ENCODE peak calls at places on chromosomes 6 and 20, in nine cellular contexts. J is PC-3, D is GM23338, A is hepatocyte, I is neural progenitor cell, M is HCT116, H is SK-N-SH, O is OCI-LY7, G is MM.1S. Q is an unnamed sample. For H3K4me1, the result is how much of the 10 kb centered on the place peaks cover.

GRCh38 chr6:22838346-22838745 is 269.0 kb downstream of the HDGFL1 start:
- DNase-seq in J (no peak), D (peak), A (no peak), I (no peak), M (no peak), H (no peak), O (no peak), G (no peak), Q (peak)

GRCh38 chr20:32390999-32391398 is 32.9 kb downstream of the ASXL1 start:
- DNase-seq in J (peak), D (no peak), A (no peak), I (no peak), M (no peak), H (no peak), O (no peak), G (no peak), Q (no peak)

GRCh38 chr6:72748759-72749158 is 126.9 kb downstream of the KCNQ5 start:
- DNase-seq in J (peak), D (no peak), A (no peak), I (no peak), M (no peak), H (no peak), O (no peak), G (no peak), Q (peak)

GRCh38 chr20:47668313-47669156 is 116.7 kb downstream of the SULF2 start:
- DNase-seq in J (no peak), D (no peak), A (no peak), I (no peak), M (no peak), H (no peak), O (no peak), G (no peak), Q (no peak)

GRCh38 chr6:108578595-108579038 is 17.9 kb downstream of the FOXO3 start:
- DNase-seq in J (no peak), D (no peak), A (peak), I (no peak), M (no peak), H (no peak), O (no peak), G (no peak), Q (peak)

GRCh38 chr6:836276-836853 is 143.4 kb upstream of the EXOC2 start:
- DNase-seq in J (peak), D (no peak), A (no peak), I (no peak), M (no peak), H (no peak), O (no peak), G (no peak), Q (no peak)

GRCh38 chr20:62336329-62336728 is 30.8 kb downstream of the LAMA5 start:
- DNase-seq in J (no peak), D (no peak), A (no peak), I (no peak), M (no peak), H (no peak), O (peak), G (no peak), Q (no peak)

GRCh38 chr20:17345321-17345720 is 118.5 kb downstream of the PCSK2 start:
- DNase-seq in J (no peak), D (no peak), A (no peak), I (no peak), M (no peak), H (no peak), O (no peak), G (no peak), Q (peak)

GRCh38 chr6:142260748-142261147 is 41.1 kb upstream of the ADGRG6 start:
- DNase-seq in J (no peak), D (no peak), A (no peak), I (no peak), M (no peak), H (no peak), O (no peak), G (no peak), Q (no peak)

GRCh38 chr20:10709916-10710315 is 36.1 kb upstream of the JAG1 start:
- DNase-seq in J (no peak), D (no peak), A (no peak), I (no peak), M (no peak), H (no peak), O (no peak), G (no peak), Q (no peak)

GRCh38 chr6:138492113-138492512 is 7.2 kb downstream of the NHSL1 start:
- DNase-seq in J (no peak), D (no peak), A (no peak), I (peak), M (no peak), H (no peak), O (no peak), G (no peak), Q (no peak)

GRCh38 chr6:106415920-106416319 is 55.4 kb downstream of the CRYBG1 start:
- DNase-seq in J (no peak), D (no peak), A (no peak), I (no peak), M (no peak), H (no peak), O (no peak), G (no peak), Q (no peak)

GRCh38 chr6:93721386-93722048 is 302.2 kb upstream of the EPHA7 start:
- DNase-seq in J (peak), D (peak), A (peak), I (peak), M (no peak), H (no peak), O (peak), G (peak), Q (peak)

GRCh38 chr6:107866606-107867301 is 42.6 kb upstream of the SCML4 start:
- DNase-seq in J (peak), D (peak), A (peak), I (peak), M (peak), H (peak), O (peak), G (peak), Q (peak)

GRCh38 chr20:17936791-17937687 is 31.6 kb downstream of the SNX5 start:
- DNase-seq in J (no peak), D (peak), A (peak), I (no peak), M (no peak), H (no peak), O (no peak), G (no peak), Q (peak)

GRCh38 chr6:20711518-20711917 is 177.3 kb downstream of the CDKAL1 start:
- DNase-seq in J (no peak), D (no peak), A (no peak), I (no peak), M (no peak), H (no peak), O (no peak), G (no peak), Q (peak)

GRCh38 chr6:149513915-149514314 is 29.1 kb upstream of the ZC3H12D start:
- DNase-seq in J (no peak), D (no peak), A (no peak), I (no peak), M (no peak), H (no peak), O (no peak), G (no peak), Q (no peak)

GRCh38 chr6:14758421-14759043 is 487.3 kb upstream of the JARID2 start:
- DNase-seq in J (peak), D (no peak), A (peak), I (no peak), M (no peak), H (no peak), O (no peak), G (no peak), Q (peak)

GRCh38 chr20:1696521-1697209 is 39.1 kb upstream of the SIRPG start:
- DNase-seq in J (no peak), D (no peak), A (no peak), I (no peak), M (no peak), H (no peak), O (no peak), G (no peak), Q (no peak)

GRCh38 chr20:4244700-4245485 is 229.5 kb upstream of the RNF24 start:
- DNase-seq in J (no peak), D (no peak), A (peak), I (no peak), M (no peak), H (no peak), O (no peak), G (no peak), Q (no peak)

GRCh38 chr6:3738381-3739131 is 13.0 kb downstream of the PXDC1 start:
- DNase-seq in J (no peak), D (no peak), A (no peak), I (no peak), M (no peak), H (no peak), O (no peak), G (no peak), Q (peak)
- H3K4me1 ChIP-seq in J (under half), D (under half), A (under half), I (under half), M (under half), H (under half), O (under half), G (under half), Q (half or more)

GRCh38 chr6:37051138-37052026 is 45.9 kb downstream of the FGD2 start:
- DNase-seq in J (peak), D (peak), A (peak), I (peak), M (peak), H (peak), O (peak), G (peak), Q (peak)
- H3K4me3 ChIP-seq in J (no peak), D (peak), A (no peak), I (no peak), M (no peak), H (no peak), O (no peak), G (no peak), Q (no peak)

DNA sequence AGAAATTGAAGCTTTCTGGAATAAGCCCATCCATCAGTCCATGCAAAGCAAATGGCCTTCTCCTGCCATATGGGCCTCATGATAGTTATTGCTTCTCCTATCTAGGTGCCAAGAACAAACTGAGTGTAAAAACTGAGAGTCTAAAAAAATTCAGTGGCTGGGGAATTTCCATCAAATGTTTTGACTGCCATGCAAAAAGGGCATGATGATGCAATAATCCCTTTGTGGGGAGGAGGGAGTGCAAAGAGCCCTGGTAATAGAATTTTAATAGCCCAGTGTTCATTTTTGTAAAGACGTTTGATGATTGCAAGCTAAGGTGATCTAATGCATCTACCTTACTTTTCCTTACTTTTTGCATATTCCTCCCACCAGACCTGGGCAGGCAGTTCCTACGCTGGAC is 683.7 kb downstream of the EPM2A start:
- DNase-seq in J (no peak), D (no peak), A (no peak), I (no peak), M (no peak), H (no peak), O (no peak), G (no peak), Q (no peak)
- TF ChIP-seq EZH2phosphoT487 in J (no peak), D (no peak), A (no peak), I (no peak), M (no peak), H (no peak), O (no peak), G (no peak), Q (no peak)

GRCh38 chr6:2450546-2450945 is 205.1 kb upstream of the GMDS start:
- DNase-seq in J (peak), D (no peak), A (peak), I (no peak), M (no peak), H (peak), O (no peak), G (no peak), Q (no peak)
- H3K4me1 ChIP-seq in J (under half), D (under half), A (under half), I (under half), M (under half), H (under half), O (under half), G (under half), Q (under half)

GRCh38 chr20:8933391-8933807 is 135.5 kb upstream of the PLCB4 start:
- DNase-seq in J (no peak), D (peak), A (no peak), I (peak), M (no peak), H (no peak), O (no peak), G (no peak), Q (no peak)

GRCh38 chr20:8934362-8934761 is 134.5 kb upstream of the PLCB4 start:
- DNase-seq in J (no peak), D (no peak), A (no peak), I (no peak), M (no peak), H (no peak), O (no peak), G (no peak), Q (no peak)

GRCh38 chr20:8935878-8936277 is 133.0 kb upstream of the PLCB4 start:
- DNase-seq in J (no peak), D (no peak), A (no peak), I (no peak), M (no peak), H (no peak), O (no peak), G (no peak), Q (no peak)

GRCh38 chr20:8930691-8931090 is 138.2 kb upstream of the PLCB4 start:
- DNase-seq in J (no peak), D (no peak), A (no peak), I (no peak), M (no peak), H (no peak), O (no peak), G (no peak), Q (peak)

DNA sequence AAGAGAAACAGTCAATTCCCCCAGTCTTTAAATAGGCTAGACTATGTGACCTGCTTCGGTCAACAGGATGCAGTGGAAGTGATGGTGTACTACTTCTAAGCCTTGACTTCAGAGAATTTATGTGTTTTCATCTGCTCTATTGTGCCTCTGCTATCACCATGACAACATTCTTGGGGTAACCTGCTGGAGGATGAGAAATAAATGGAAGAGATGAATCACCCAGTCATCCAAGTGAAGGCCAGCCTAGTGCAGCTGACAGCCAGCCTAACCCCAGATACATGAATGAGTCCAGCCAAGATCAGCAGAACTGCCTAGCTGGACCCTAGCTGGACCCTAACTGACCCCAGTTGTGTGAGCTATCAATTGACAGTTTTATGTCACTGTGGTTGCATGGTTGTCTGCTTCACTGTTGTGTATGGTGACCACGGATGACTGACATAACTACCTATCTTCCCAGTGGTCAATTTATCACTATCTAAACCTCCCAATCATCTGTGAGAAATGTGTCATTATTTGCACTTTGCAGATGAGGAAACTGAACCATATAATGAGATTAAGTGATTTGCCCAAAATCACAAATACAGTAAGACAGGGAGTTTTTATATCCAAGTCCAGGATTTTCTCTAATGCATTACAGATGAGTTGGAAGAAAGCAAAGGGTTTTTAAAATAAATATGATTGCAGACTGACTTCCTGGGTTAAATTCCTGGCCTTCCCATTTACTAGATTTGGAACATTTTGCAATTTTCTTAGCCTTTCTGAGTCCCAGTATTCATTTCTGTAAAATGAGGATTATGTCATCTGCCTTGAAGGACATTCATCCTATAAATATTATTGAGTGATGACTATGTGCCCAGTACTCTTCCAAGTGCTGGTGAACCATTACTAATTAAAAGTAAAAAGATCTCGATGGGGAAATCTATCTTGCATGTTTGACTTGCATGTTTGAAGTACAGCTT is 136.4 kb upstream of the PLCB4 start:
- DNase-seq in J (peak), D (no peak), A (no peak), I (no peak), M (no peak), H (no peak), O (no peak), G (no peak), Q (peak)
- H3K4me3 ChIP-seq in J (no peak), D (no peak), A (no peak), I (no peak), M (no peak), H (no peak), O (no peak), G (no peak), Q (no peak)

DNA sequence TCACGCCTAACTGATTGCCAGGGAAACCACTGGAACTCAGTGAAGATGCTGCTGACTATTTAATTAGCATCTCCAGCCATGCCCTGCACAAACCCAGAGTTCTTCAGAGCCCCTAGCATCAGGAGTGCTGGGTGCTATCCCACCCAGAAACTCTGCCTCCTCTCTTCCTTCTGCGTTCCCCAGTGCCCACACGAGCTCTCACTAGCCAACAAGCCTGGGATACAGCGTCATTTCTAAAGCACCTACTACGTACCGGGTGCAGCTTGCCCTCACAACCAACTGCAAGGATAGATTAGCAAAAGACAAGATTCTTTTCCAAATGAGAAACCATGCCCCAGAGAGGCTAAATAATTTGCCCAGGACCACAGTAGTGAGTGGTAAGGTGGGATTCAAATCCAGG is 105.2 kb upstream of the FOXP4 start:
- DNase-seq in J (no peak), D (no peak), A (no peak), I (no peak), M (no peak), H (no peak), O (no peak), G (no peak), Q (no peak)
- TF ChIP-seq EZH2phosphoT487 in J (no peak), D (no peak), A (no peak), I (no peak), M (no peak), H (no peak), O (no peak), G (no peak), Q (no peak)

GRCh38 chr20:23148721-23149570 is 62.8 kb upstream of the CD93 start:
- DNase-seq in J (no peak), D (no peak), A (no peak), I (no peak), M (no peak), H (no peak), O (no peak), G (no peak), Q (no peak)
- H3K4me1 ChIP-seq in J (half or more), D (under half), A (under half), I (under half), M (half or more), H (under half), O (under half), G (under half), Q (half or more)

DNA sequence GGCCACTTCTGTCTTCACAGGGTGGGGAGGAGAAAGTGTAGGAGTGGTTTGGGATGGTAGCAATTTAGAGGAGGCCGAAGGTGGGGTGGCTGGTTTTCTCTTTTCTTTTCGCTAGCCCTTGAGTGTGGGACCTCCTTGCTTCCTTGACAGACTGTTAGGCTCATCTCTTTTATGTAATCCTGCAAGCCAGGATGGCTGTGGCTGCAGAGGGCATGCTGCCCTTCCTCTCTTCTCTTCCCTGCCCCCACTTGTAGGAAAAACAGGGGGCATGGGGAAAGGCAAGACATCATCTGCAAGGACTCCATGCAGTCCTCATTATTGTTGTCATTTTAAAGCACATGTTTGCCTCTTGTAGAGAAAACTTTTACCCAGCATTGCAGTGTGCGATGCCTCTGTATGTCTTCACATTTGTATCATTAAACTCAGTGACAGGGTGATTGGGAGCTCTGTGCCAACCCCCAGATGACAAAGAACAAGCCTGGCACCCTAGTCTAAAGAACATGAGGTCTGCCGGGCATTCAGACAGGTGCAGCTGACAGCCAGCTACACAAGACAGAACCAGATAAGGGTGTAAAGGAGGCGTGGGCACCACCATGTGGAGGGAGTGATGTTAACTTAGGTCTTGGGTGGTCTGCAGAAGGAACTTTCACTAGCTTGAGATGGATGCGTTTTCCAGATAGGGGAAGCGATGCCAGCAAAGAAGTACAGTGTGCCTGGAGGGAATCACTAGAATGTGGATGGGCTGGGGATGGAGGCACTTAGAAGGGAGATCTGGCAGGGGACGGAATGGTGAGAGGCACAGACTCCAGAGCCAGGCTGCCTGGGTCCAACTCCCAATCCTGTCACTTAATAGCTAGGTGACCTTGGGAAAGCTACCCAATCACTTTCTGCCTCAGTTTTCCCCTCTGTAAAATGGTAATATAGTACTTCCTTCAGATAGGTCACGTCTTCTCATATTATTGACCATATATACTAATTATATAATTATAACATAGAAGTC is 207.6 kb downstream of the TBC1D7 start:
- DNase-seq in J (no peak), D (peak), A (no peak), I (peak), M (no peak), H (peak), O (peak), G (no peak), Q (no peak)
- H3K4me3 ChIP-seq in J (no peak), D (no peak), A (no peak), I (no peak), M (no peak), H (no peak), O (no peak), G (no peak), Q (no peak)